ENCODE peak calls at places on chromosome 21, in five cellular contexts. One of them, this sample, is unnamed.

GRCh38 chr21:21003701-21004100 is 5.5 kb downstream of the NCAM2 start:
- DNase-seq in WERI-Rb-1: peak
- DNase-seq in astrocyte of the spinal cord: peak
- DNase-seq in fibroblast of pulmonary artery: peak
- DNase-seq in left ventricle myocardium inferior: no peak
- DNase-seq in this sample: no peak

GRCh38 chr21:36165356-36165755 is 8.7 kb downstream of the DOP1B start:
- DNase-seq in WERI-Rb-1: no peak
- DNase-seq in astrocyte of the spinal cord: no peak
- DNase-seq in fibroblast of pulmonary artery: no peak
- DNase-seq in left ventricle myocardium inferior: no peak
- DNase-seq in this sample: no peak

GRCh38 chr21:36385909-36386642 is 884 bp downstream of the CHAF1B start:
- DNase-seq in WERI-Rb-1: no peak
- DNase-seq in astrocyte of the spinal cord: no peak
- DNase-seq in fibroblast of pulmonary artery: peak
- DNase-seq in left ventricle myocardium inferior: no peak
- DNase-seq in this sample: no peak

GRCh38 chr21:25188639-25189038 is 418.6 kb downstream of the MRPL39 start:
- DNase-seq in WERI-Rb-1: no peak
- DNase-seq in astrocyte of the spinal cord: no peak
- DNase-seq in fibroblast of pulmonary artery: no peak
- DNase-seq in left ventricle myocardium inferior: no peak
- DNase-seq in this sample: no peak

GRCh38 chr21:43814215-43815106 is 25.1 kb downstream of the RRP1 start:
- DNase-seq in WERI-Rb-1: no peak
- DNase-seq in astrocyte of the spinal cord: no peak
- DNase-seq in fibroblast of pulmonary artery: no peak
- DNase-seq in left ventricle myocardium inferior: no peak
- DNase-seq in this sample: no peak

GRCh38 chr21:42414928-42415769 is 11.4 kb downstream of the UBASH3A start:
- DNase-seq in WERI-Rb-1: no peak
- DNase-seq in astrocyte of the spinal cord: peak
- DNase-seq in fibroblast of pulmonary artery: peak
- DNase-seq in left ventricle myocardium inferior: no peak
- DNase-seq in this sample: peak

GRCh38 chr21:25039461-25040380 is 567.6 kb downstream of the MRPL39 start:
- DNase-seq in WERI-Rb-1: no peak
- DNase-seq in astrocyte of the spinal cord: peak
- DNase-seq in fibroblast of pulmonary artery: no peak
- DNase-seq in left ventricle myocardium inferior: no peak
- DNase-seq in this sample: no peak

GRCh38 chr21:34037446-34037845 is 35.9 kb upstream of the MRPS6 start:
- DNase-seq in WERI-Rb-1: no peak
- DNase-seq in astrocyte of the spinal cord: peak
- DNase-seq in fibroblast of pulmonary artery: peak
- DNase-seq in left ventricle myocardium inferior: no peak
- DNase-seq in this sample: no peak

GRCh38 chr21:25887166-25887565 is 152.4 kb downstream of the GABPA start:
- DNase-seq in WERI-Rb-1: peak
- DNase-seq in astrocyte of the spinal cord: no peak
- DNase-seq in fibroblast of pulmonary artery: no peak
- DNase-seq in left ventricle myocardium inferior: no peak
- DNase-seq in this sample: no peak

GRCh38 chr21:42844411-42845113 is 34.8 kb downstream of the WDR4 start:
- DNase-seq in WERI-Rb-1: peak
- DNase-seq in astrocyte of the spinal cord: peak
- DNase-seq in fibroblast of pulmonary artery: no peak
- DNase-seq in left ventricle myocardium inferior: peak
- DNase-seq in this sample: peak

GRCh38 chr21:42171091-42172053 is 47.6 kb upstream of the ABCG1 start:
- DNase-seq in WERI-Rb-1: no peak
- DNase-seq in astrocyte of the spinal cord: no peak
- DNase-seq in fibroblast of pulmonary artery: no peak
- DNase-seq in left ventricle myocardium inferior: peak
- DNase-seq in this sample: peak

GRCh38 chr21:42655797-42656770 is 2.7 kb downstream of the PDE9A start:
- DNase-seq in WERI-Rb-1: no peak
- DNase-seq in astrocyte of the spinal cord: no peak
- DNase-seq in fibroblast of pulmonary artery: no peak
- DNase-seq in left ventricle myocardium inferior: no peak
- DNase-seq in this sample: peak

GRCh38 chr21:41845310-41846032 is 33.7 kb downstream of the PRDM15 start:
- DNase-seq in WERI-Rb-1: no peak
- DNase-seq in astrocyte of the spinal cord: peak
- DNase-seq in fibroblast of pulmonary artery: no peak
- DNase-seq in left ventricle myocardium inferior: no peak
- DNase-seq in this sample: no peak

GRCh38 chr21:16117331-16117730 is 387.5 kb downstream of the USP25 start:
- DNase-seq in WERI-Rb-1: no peak
- DNase-seq in astrocyte of the spinal cord: no peak
- DNase-seq in fibroblast of pulmonary artery: peak
- DNase-seq in left ventricle myocardium inferior: no peak
- DNase-seq in this sample: no peak

GRCh38 chr21:16159213-16159970 is 429.6 kb downstream of the USP25 start:
- DNase-seq in WERI-Rb-1: no peak
- DNase-seq in astrocyte of the spinal cord: peak
- DNase-seq in fibroblast of pulmonary artery: no peak
- DNase-seq in left ventricle myocardium inferior: no peak
- DNase-seq in this sample: no peak

GRCh38 chr21:43308511-43309283 is 118.2 kb downstream of the SIK1 start:
- DNase-seq in WERI-Rb-1: no peak
- DNase-seq in astrocyte of the spinal cord: no peak
- DNase-seq in fibroblast of pulmonary artery: no peak
- DNase-seq in left ventricle myocardium inferior: peak
- DNase-seq in this sample: peak

GRCh38 chr21:40054403-40054802 is 187.2 kb downstream of the PCP4 start:
- DNase-seq in WERI-Rb-1: no peak
- DNase-seq in astrocyte of the spinal cord: peak
- DNase-seq in fibroblast of pulmonary artery: no peak
- DNase-seq in left ventricle myocardium inferior: no peak
- DNase-seq in this sample: peak

GRCh38 chr21:43609501-43610340 is 49.6 kb downstream of the HSF2BP start:
- DNase-seq in WERI-Rb-1: no peak
- DNase-seq in astrocyte of the spinal cord: peak
- DNase-seq in fibroblast of pulmonary artery: peak
- DNase-seq in left ventricle myocardium inferior: no peak
- DNase-seq in this sample: peak

DNA sequence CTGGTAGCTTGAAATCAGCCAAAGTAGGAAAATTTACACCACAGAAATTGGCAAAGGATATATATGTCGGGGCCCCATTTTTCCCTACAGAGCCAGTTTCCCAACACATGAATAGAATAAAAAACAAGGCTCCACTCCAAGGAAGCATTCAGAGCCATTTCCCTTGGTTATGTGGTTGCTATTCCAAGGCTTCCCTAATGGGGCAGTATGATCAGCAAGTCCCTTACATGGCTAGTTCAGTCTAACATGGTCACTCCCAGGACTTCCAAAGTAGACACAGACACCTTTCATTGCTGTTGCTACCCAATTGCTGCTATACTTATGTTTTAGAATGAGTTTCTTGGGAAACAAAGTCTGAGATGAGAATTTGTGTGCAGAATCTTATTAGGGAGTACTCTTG is 93.1 kb downstream of the C21orf91 start:
- DNase-seq in WERI-Rb-1: peak
- DNase-seq in astrocyte of the spinal cord: no peak
- DNase-seq in fibroblast of pulmonary artery: peak
- DNase-seq in left ventricle myocardium inferior: no peak
- DNase-seq in this sample: no peak
- TF ChIP-seq CTCF in WERI-Rb-1: peak
- TF ChIP-seq CTCF in astrocyte of the spinal cord: peak
- TF ChIP-seq CTCF in fibroblast of pulmonary artery: peak
- TF ChIP-seq CTCF in left ventricle myocardium inferior: no peak
- TF ChIP-seq CTCF in this sample: no peak

GRCh38 chr21:26925636-26926035 is 41.3 kb downstream of the ADAMTS5 start:
- DNase-seq in WERI-Rb-1: no peak
- DNase-seq in astrocyte of the spinal cord: no peak
- DNase-seq in fibroblast of pulmonary artery: no peak
- DNase-seq in left ventricle myocardium inferior: no peak
- DNase-seq in this sample: no peak
- H3K4me3 ChIP-seq in WERI-Rb-1: no peak
- H3K4me3 ChIP-seq in astrocyte of the spinal cord: no peak
- H3K4me3 ChIP-seq in fibroblast of pulmonary artery: no peak
- H3K4me3 ChIP-seq in left ventricle myocardium inferior: no peak
- H3K4me3 ChIP-seq in this sample: no peak

GRCh38 chr21:45358261-45358670 is 46.7 kb upstream of the COL18A1 start:
- DNase-seq in WERI-Rb-1: no peak
- DNase-seq in astrocyte of the spinal cord: no peak
- DNase-seq in fibroblast of pulmonary artery: no peak
- DNase-seq in left ventricle myocardium inferior: no peak
- DNase-seq in this sample: peak

GRCh38 chr21:45358711-45359310 is 46.2 kb upstream of the COL18A1 start:
- DNase-seq in WERI-Rb-1: no peak
- DNase-seq in astrocyte of the spinal cord: no peak
- DNase-seq in fibroblast of pulmonary artery: no peak
- DNase-seq in left ventricle myocardium inferior: no peak
- DNase-seq in this sample: peak

GRCh38 chr21:45356251-45356650 is 48.7 kb upstream of the COL18A1 start:
- DNase-seq in WERI-Rb-1: no peak
- DNase-seq in astrocyte of the spinal cord: no peak
- DNase-seq in fibroblast of pulmonary artery: no peak
- DNase-seq in left ventricle myocardium inferior: no peak
- DNase-seq in this sample: peak

GRCh38 chr21:45356653-45357435 is 48.1 kb upstream of the COL18A1 start:
- DNase-seq in WERI-Rb-1: no peak
- DNase-seq in astrocyte of the spinal cord: no peak
- DNase-seq in fibroblast of pulmonary artery: no peak
- DNase-seq in left ventricle myocardium inferior: no peak
- DNase-seq in this sample: peak

DNA sequence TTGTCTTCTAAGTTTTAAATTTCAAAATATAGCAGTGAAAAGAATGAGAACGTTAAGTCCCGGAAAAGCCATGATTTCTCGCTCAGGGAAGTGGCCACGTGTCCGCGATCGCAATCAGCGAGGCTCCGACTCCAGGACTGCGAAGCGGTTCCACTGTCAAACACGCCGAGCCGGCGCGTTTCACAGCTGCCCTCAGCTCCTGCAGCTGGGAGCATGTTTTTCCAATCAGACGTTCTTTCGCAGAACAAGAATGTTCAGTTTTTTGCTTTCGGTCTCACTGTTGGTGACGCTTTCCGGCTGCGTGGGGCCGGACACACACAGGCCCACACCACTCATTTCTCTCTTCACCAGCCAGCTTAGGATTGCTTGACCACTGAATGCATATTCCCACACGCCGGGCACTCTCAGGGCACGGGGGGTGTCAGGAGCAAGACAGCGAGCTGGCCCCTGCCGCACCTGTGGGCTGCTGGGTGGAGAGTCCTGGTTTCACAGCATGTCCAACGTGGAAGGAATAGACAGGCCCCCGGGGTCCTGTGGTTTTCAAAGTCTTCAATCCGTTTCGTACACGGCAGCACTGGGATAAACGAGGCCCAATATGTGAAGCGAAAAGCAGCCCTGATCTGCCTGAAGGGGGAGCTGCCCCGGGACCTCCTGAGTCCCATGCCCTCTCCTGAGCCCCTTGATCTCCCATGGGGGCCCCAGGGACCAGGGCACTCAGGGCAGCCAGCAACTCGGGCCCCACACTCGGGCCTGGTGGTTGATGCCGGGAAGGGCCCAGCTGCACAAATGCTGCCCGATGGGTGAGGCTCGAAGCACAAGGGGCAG is 47.3 kb upstream of the COL18A1 start:
- DNase-seq in WERI-Rb-1: no peak
- DNase-seq in astrocyte of the spinal cord: no peak
- DNase-seq in fibroblast of pulmonary artery: no peak
- DNase-seq in left ventricle myocardium inferior: peak
- DNase-seq in this sample: peak
- TF ChIP-seq CTCF in WERI-Rb-1: peak
- TF ChIP-seq CTCF in astrocyte of the spinal cord: peak
- TF ChIP-seq CTCF in fibroblast of pulmonary artery: peak
- TF ChIP-seq CTCF in left ventricle myocardium inferior: no peak
- TF ChIP-seq CTCF in this sample: no peak

GRCh38 chr21:45250272-45250671 is 37.4 kb downstream of the POFUT2 start:
- DNase-seq in WERI-Rb-1: no peak
- DNase-seq in astrocyte of the spinal cord: no peak
- DNase-seq in fibroblast of pulmonary artery: no peak
- DNase-seq in left ventricle myocardium inferior: no peak
- DNase-seq in this sample: no peak

GRCh38 chr21:45248893-45249381 is 38.8 kb downstream of the POFUT2 start:
- DNase-seq in WERI-Rb-1: peak
- DNase-seq in astrocyte of the spinal cord: peak
- DNase-seq in fibroblast of pulmonary artery: peak
- DNase-seq in left ventricle myocardium inferior: no peak
- DNase-seq in this sample: no peak

GRCh38 chr21:45246535-45247320 is 41.0 kb downstream of the POFUT2 start:
- DNase-seq in WERI-Rb-1: peak
- DNase-seq in astrocyte of the spinal cord: no peak
- DNase-seq in fibroblast of pulmonary artery: no peak
- DNase-seq in left ventricle myocardium inferior: no peak
- DNase-seq in this sample: no peak

GRCh38 chr21:45249626-45250025 is 38.1 kb downstream of the POFUT2 start:
- DNase-seq in WERI-Rb-1: peak
- DNase-seq in astrocyte of the spinal cord: no peak
- DNase-seq in fibroblast of pulmonary artery: no peak
- DNase-seq in left ventricle myocardium inferior: no peak
- DNase-seq in this sample: no peak

DNA sequence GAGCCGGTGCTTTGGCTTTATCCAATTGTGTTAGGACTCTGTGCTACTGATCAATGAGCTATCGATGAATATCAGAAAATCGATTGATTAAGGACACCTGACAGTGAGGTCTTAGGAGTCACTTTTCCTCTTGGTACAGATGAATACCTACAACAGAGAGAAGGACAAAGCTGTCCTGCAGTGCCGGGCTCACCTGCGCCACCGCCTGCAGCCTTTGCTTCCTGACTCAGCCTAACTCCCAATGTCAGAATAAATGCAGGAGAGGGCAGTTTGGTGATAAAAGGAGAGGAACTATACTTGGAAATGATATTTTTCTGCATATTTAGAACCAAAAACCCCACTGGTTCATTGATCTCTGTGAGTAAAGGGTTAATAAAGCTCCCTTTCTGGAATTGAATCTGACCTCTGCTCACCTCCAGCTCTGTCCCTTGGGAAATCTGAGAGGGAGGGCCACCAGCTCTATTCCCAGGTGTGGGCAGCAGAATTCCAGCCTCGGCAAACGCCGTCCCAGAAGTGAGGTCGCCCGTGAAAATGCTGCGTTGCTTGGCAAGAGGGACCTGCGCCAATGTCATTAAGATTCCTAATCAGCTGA is 39.3 kb downstream of the POFUT2 start:
- DNase-seq in WERI-Rb-1: no peak
- DNase-seq in astrocyte of the spinal cord: no peak
- DNase-seq in fibroblast of pulmonary artery: no peak
- DNase-seq in left ventricle myocardium inferior: no peak
- DNase-seq in this sample: no peak
- H3K4me3 ChIP-seq in WERI-Rb-1: peak
- H3K4me3 ChIP-seq in astrocyte of the spinal cord: peak
- H3K4me3 ChIP-seq in fibroblast of pulmonary artery: peak
- H3K4me3 ChIP-seq in left ventricle myocardium inferior: peak
- H3K4me3 ChIP-seq in this sample: no peak

GRCh38 chr21:7916329-7917303 is 2604.8 kb upstream of the TPTE start:
- DNase-seq in WERI-Rb-1: no peak
- DNase-seq in astrocyte of the spinal cord: no peak
- DNase-seq in fibroblast of pulmonary artery: no peak
- DNase-seq in left ventricle myocardium inferior: no peak
- DNase-seq in this sample: no peak
- TF ChIP-seq CTCF in WERI-Rb-1: no peak
- TF ChIP-seq CTCF in astrocyte of the spinal cord: no peak
- TF ChIP-seq CTCF in fibroblast of pulmonary artery: no peak
- TF ChIP-seq CTCF in left ventricle myocardium inferior: no peak
- TF ChIP-seq CTCF in this sample: no peak